ENCODE peak calls at places on chromosomes 3 and 15, in seven cellular contexts. H is sigmoid colon, Z is tibial nerve, X is A549, F is stomach, U is esophagus muscularis mucosa, M is ovary. S is an unnamed sample.

GRCh38 chr15:40618906-40619305 is 24.9 kb downstream of the KNL1 start:
- DNase-seq in X (no peak), H (no peak), F (no peak), M (no peak), Z (no peak), U (no peak), S (no peak)

GRCh38 chr15:32974691-32975090 is 219.8 kb downstream of the FMN1 start:
- DNase-seq in F (no peak), H (no peak), U (no peak), X (no peak), M (no peak), Z (no peak), S (no peak)

GRCh38 chr3:168877899-168878298 is 782.2 kb upstream of the GOLIM4 start:
- DNase-seq in U (no peak), Z (no peak), X (no peak), F (peak; percentile 33), H (no peak), M (no peak), S (no peak)

GRCh38 chr3:139353920-139354556 is 10.2 kb downstream of the MRPS22 start:
- DNase-seq in U (no peak), H (no peak), X (peak; percentile 53), Z (no peak), F (no peak), M (no peak), S (no peak)

GRCh38 chr3:109112946-109113345 is 5.0 kb downstream of the MORC1 start:
- DNase-seq in F (no peak), U (no peak), H (no peak), M (no peak), X (no peak), Z (no peak), S (no peak)

GRCh38 chr15:78727561-78727960 is 83.7 kb downstream of the ADAMTS7 start:
- DNase-seq in F (no peak), Z (no peak), M (no peak), X (peak; percentile 34), H (no peak), U (no peak), S (no peak)

GRCh38 chr3:12818273-12818672 is 21.8 kb downstream of the CAND2 start:
- DNase-seq in F (no peak), H (no peak), X (no peak), U (no peak), Z (no peak), M (no peak), S (no peak)

GRCh38 chr3:8736436-8736835 is 2.8 kb downstream of the CAV3 start:
- DNase-seq in U (no peak), M (no peak), Z (no peak), H (no peak), F (no peak), X (no peak), S (no peak)

GRCh38 chr15:73994912-73995622 is 551 bp downstream of the PML start:
- DNase-seq in X (no peak), Z (no peak), M (peak; percentile 68), U (no peak), F (no peak), H (peak; percentile 76), S (peak; percentile 42)

GRCh38 chr3:193680220-193680619 is 87.2 kb downstream of the OPA1 start:
- DNase-seq in Z (no peak), X (no peak), U (no peak), M (no peak), H (no peak), F (no peak), S (no peak)

GRCh38 chr3:69649120-69649519 is 90.1 kb upstream of the MITF start:
- DNase-seq in U (no peak), X (peak; percentile 18), H (no peak), F (no peak), M (no peak), Z (no peak), S (no peak)

GRCh38 chr15:35691176-35691761 is 145.3 kb upstream of the DPH6 start:
- DNase-seq in F (no peak), M (no peak), H (no peak), Z (no peak), X (no peak), U (no peak), S (no peak)

GRCh38 chr15:35692256-35692867 is 146.4 kb upstream of the DPH6 start:
- DNase-seq in F (no peak), U (no peak), H (no peak), X (no peak), M (no peak), Z (no peak), S (no peak)

GRCh38 chr15:35690698-35691116 is 144.7 kb upstream of the DPH6 start:
- DNase-seq in H (no peak), M (no peak), X (no peak), F (no peak), Z (peak; percentile 46), U (no peak), S (no peak)

GRCh38 chr15:35689266-35689665 is 143.3 kb upstream of the DPH6 start:
- DNase-seq in H (no peak), U (no peak), X (no peak), F (no peak), Z (no peak), M (no peak), S (no peak)

DNA sequence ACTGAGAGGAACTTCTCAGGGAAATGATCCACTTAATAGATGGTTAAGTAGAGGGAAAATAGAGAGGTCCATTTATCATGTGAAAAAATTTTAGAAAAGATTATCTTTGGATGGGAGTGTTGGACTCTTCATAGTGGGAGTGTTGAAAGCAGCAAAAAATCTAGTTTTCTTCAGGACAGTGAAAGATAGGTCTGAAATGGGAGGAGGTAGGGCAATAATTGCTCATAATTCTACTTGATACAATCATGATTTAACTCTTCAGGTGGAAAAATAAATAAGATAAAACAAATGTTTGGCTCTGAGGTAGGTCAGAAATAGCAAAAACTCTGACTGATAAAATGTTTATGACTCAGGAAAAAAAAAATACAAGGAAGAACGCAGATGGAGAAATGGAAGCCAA is 144.1 kb upstream of the DPH6 start:
- DNase-seq in X (no peak), F (no peak), U (no peak), H (no peak), M (no peak), Z (no peak), S (no peak)
- H3K4me1 ChIP-seq in X (no peaks in the 10 kb centered on the region), F (peaks cover 40% of the 10 kb centered on the region), U (peaks cover 46% of the 10 kb centered on the region), H (peaks cover 14% of the 10 kb centered on the region), M (peaks cover 3% of the 10 kb centered on the region), Z (no peaks in the 10 kb centered on the region), S (no peaks in the 10 kb centered on the region)

GRCh38 chr15:31398677-31399260 is 72.1 kb downstream of the KLF13 start:
- DNase-seq in M (peak; percentile 35), H (peak; percentile 61), Z (no peak), F (no peak), U (no peak), X (no peak), S (peak; percentile 66)

GRCh38 chr15:31397851-31398661 is 71.4 kb downstream of the KLF13 start:
- DNase-seq in F (no peak), Z (no peak), U (peak; percentile 70), X (no peak), H (no peak), M (peak; percentile 39), S (no peak)

GRCh38 chr15:31400222-31400927 is 73.7 kb downstream of the KLF13 start:
- DNase-seq in U (no peak), F (no peak), Z (no peak), H (no peak), M (no peak), X (no peak), S (no peak)

GRCh38 chr15:31399544-31400171 is 73.0 kb downstream of the KLF13 start:
- DNase-seq in U (no peak), M (peak; percentile 43), X (no peak), Z (no peak), H (peak; percentile 62), F (no peak), S (no peak)

DNA sequence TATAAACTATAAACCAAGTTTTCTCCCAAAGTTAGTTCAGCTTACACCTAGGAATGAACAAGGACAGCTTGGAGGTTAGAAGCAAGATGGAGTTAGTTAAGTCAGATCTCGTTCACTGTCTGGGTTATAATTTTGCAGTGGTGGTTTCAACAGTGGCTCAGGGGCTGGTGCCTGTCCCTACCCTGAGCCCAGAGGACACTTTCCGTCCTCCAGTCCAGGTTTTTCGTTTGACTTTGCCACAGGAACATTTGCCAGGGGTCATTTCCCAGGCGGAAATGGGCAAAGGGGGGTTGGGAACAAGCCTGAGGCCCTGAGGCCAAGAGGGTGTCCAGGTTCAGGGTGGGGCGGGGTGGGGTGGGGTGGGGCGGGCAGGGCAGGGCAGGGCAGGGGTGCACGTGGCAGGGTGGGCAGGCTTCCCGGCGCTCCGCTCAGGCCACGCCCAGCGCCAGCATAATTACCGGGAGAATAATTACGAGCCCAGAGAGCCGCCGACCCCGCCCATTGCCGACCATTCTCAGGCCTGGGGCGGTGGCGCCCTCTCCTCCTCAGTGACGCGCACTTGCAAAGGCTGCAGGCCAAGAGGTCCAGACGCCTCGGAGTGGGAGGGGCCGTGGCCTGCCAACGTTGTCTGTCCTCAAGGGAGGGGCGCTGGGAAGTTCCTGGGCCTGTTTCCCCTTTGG is 70.4 kb downstream of the KLF13 start:
- DNase-seq in M (peak; percentile 90), H (peak; percentile 94), U (peak; percentile 96), X (peak; percentile 76), Z (peak; percentile 86), F (peak; percentile 95), S (peak; percentile 97)
- TF ChIP-seq EP300 in M (no peak), H (no peak), U (no peak), X (no peak), Z (peak; percentile 87), F (no peak), S (peak; percentile 32)

GRCh38 chr15:27527490-27528067 is 556.6 kb downstream of the GABRG3 start:
- DNase-seq in M (no peak), Z (no peak), H (no peak), F (no peak), X (no peak), U (peak; percentile 89), S (no peak)
- TF ChIP-seq CTCF in M (no peak), Z (no peak), H (no peak), F (no peak), X (peak; percentile 25), U (no peak), S (no peak)

GRCh38 chr15:70698412-70698811 is 64.9 kb downstream of the UACA start:
- DNase-seq in H (no peak), F (no peak), X (no peak), U (no peak), Z (no peak), M (no peak), S (no peak)
- H3K4me1 ChIP-seq in H (peaks cover 30% of the 10 kb centered on the region), F (peaks cover 64% of the 10 kb centered on the region), X (peaks cover 64% of the 10 kb centered on the region), U (peaks cover 45% of the 10 kb centered on the region), Z (peaks cover 3% of the 10 kb centered on the region), M (peaks cover 6% of the 10 kb centered on the region), S (no peaks in the 10 kb centered on the region)

DNA sequence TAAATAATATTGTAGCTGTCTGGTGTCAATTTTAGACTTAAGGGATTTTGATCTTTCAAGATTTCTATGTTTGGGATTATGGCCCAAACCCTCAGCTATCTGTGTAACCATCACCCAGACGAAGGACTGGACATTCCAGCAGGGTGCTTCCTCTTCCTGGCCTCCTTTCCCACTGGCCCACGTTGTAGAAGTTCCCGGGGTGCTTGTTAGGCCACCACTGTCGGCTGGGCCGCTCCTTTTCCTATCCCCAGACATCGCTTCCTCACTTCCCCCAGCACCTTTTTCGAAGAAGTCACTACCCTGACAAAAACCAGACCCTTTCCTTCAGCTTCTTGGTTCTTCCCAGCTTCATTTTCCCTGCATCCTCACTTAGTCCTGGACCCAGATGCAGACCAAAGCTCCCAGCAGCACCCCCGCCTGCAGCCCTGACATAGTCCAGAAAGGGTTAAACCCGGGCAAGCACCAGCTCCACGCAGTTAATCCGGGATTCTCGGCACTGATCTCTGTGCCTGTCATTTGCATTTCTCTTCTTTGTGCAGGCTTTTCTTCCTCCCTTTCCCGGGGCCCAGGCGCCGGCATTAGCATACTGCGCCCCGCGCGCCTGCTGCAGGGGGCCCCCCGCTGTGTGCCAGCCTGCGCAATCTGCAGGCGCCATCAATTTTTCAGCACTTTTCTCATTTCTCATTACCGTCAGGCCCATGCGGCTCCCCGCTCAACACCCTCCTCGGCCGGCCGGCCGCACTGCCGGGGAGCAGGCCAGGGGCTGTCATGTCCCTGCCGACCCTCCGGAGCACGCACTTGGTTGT is 90.6 kb downstream of the ZNF621 start:
- DNase-seq in Z (no peak), U (peak; percentile 86), H (no peak), F (no peak), X (no peak), M (no peak), S (no peak)
- TF ChIP-seq EP300 in Z (no peak), U (no peak), H (no peak), F (no peak), X (no peak), M (no peak), S (no peak)